ENCODE peak calls at places on chromosome 1, in six cellular contexts. L, C, Y, R, G and K are unnamed samples. For H3K9me3, the result is how much of the 10 kb centered on the place peaks cover.

GRCh38 chr1:155078496-155079209 is at the start of gene EFNA3:
- DNase-seq in L (peak), C (peak), Y (peak), R (peak), G (peak), K (peak)

GRCh38 chr1:26434161-26434752 is 2.1 kb downstream of the DHDDS start:
- DNase-seq in L (no peak), C (no peak), Y (no peak), R (no peak), G (no peak), K (no peak)

GRCh38 chr1:47508900-47509488 is 71.2 kb downstream of the FOXD2 start:
- DNase-seq in L (no peak), C (no peak), Y (no peak), R (no peak), G (no peak), K (peak)

GRCh38 chr1:203556047-203556851 is 62.3 kb downstream of the OPTC start:
- DNase-seq in L (peak), C (peak), Y (peak), R (no peak), G (no peak), K (no peak)

GRCh38 chr1:180503274-180503862 is 991 bp upstream of the ACBD6 start:
- DNase-seq in L (no peak), C (no peak), Y (no peak), R (no peak), G (no peak), K (no peak)

GRCh38 chr1:119859647-119860046 is 36.7 kb downstream of the ADAM30 start:
- DNase-seq in L (no peak), C (no peak), Y (peak), R (no peak), G (no peak), K (no peak)

GRCh38 chr1:202661136-202661845 is 49.0 kb downstream of the SYT2 start:
- DNase-seq in L (no peak), C (no peak), Y (no peak), R (no peak), G (no peak), K (no peak)

GRCh38 chr1:86068126-86068805 is 88.3 kb downstream of the COL24A1 start:
- DNase-seq in L (no peak), C (no peak), Y (peak), R (no peak), G (no peak), K (no peak)

GRCh38 chr1:3521426-3521825 is 67.0 kb downstream of the ARHGEF16 start:
- DNase-seq in L (no peak), C (no peak), Y (no peak), R (no peak), G (no peak), K (no peak)

GRCh38 chr1:98870959-98871903 is 133.4 kb downstream of the PLPPR5 start:
- DNase-seq in L (no peak), C (no peak), Y (no peak), R (no peak), G (peak), K (peak)

GRCh38 chr1:243756529-243756928 is 93.5 kb downstream of the AKT3 start:
- DNase-seq in L (no peak), C (no peak), Y (no peak), R (no peak), G (no peak), K (no peak)

GRCh38 chr1:42319871-42320484 is 15.1 kb downstream of the FOXJ3 start:
- DNase-seq in L (no peak), C (no peak), Y (no peak), R (no peak), G (peak), K (no peak)

GRCh38 chr1:52748119-52748518 is 21.9 kb downstream of the ZYG11B start:
- DNase-seq in L (no peak), C (no peak), Y (no peak), R (no peak), G (no peak), K (no peak)

GRCh38 chr1:166852918-166853317 is 13.6 kb downstream of the POGK start:
- DNase-seq in L (no peak), C (no peak), Y (no peak), R (no peak), G (no peak), K (no peak)

GRCh38 chr1:15252547-15252835 is 5.5 kb downstream of the FHAD1 start:
- DNase-seq in L (no peak), C (no peak), Y (no peak), R (no peak), G (no peak), K (no peak)

GRCh38 chr1:70295737-70296136 is 58.8 kb downstream of the ANKRD13C start:
- DNase-seq in L (no peak), C (no peak), Y (no peak), R (no peak), G (no peak), K (no peak)

GRCh38 chr1:115545096-115545720 is 96.6 kb upstream of the VANGL1 start:
- DNase-seq in L (no peak), C (no peak), Y (no peak), R (no peak), G (no peak), K (no peak)

GRCh38 chr1:14804626-14805025 is 206.1 kb downstream of the KAZN start:
- DNase-seq in L (no peak), C (no peak), Y (no peak), R (no peak), G (no peak), K (no peak)

GRCh38 chr1:7576946-7577657 is 194.0 kb upstream of the VAMP3 start:
- DNase-seq in L (no peak), C (no peak), Y (peak), R (no peak), G (no peak), K (no peak)

GRCh38 chr1:226063362-226064167 is 1.0 kb downstream of the H3-3A start:
- DNase-seq in L (peak), C (peak), Y (peak), R (peak), G (peak), K (peak)

GRCh38 chr1:9291914-9292360 is 757 bp upstream of the SPSB1 start:
- DNase-seq in L (peak), C (peak), Y (peak), R (peak), G (no peak), K (peak)

GRCh38 chr1:9289724-9290493 is 2.8 kb upstream of the SPSB1 start:
- DNase-seq in L (no peak), C (no peak), Y (peak), R (peak), G (no peak), K (no peak)

GRCh38 chr1:9286556-9286955 is 6.1 kb upstream of the SPSB1 start:
- DNase-seq in L (no peak), C (no peak), Y (no peak), R (no peak), G (no peak), K (no peak)

GRCh38 chr1:9292361-9293240 is at the start of gene SPSB1:
- DNase-seq in L (peak), C (peak), Y (peak), R (peak), G (peak), K (peak)

GRCh38 chr1:9289090-9289534 is 3.6 kb upstream of the SPSB1 start:
- DNase-seq in L (peak), C (peak), Y (peak), R (peak), G (peak), K (peak)
- H3K9me3 ChIP-seq in L (under half), C (under half), Y (under half), R (under half), G (under half), K (under half)

GRCh38 chr1:185450917-185451316 is 133.9 kb upstream of the IVNS1ABP start:
- DNase-seq in L (no peak), C (no peak), Y (no peak), R (no peak), G (no peak), K (no peak)
- TF ChIP-seq CTCF in L (no peak), C (no peak), Y (no peak), R (no peak), G (no peak), K (no peak)

DNA sequence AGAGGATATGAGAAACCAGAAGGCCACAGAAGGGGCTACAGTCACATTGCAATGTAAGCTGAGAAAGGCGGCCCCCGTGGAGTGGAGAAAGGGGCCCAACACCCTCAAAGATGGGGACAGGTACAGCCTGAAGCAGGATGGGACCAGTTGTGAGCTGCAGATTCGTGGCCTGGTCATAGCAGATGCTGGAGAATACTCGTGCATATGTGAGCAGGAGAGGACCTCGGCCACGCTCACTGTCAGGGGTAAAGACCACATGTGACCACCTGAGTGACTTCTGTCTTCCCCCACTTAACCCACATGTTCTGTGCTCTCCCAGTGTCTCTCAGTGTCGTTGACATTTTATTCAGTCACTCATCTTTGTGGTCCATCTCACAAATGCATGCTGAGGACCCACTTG is 92.1 kb downstream of the OBSCN start:
- DNase-seq in L (no peak), C (no peak), Y (no peak), R (no peak), G (no peak), K (no peak)
- H3K9me3 ChIP-seq in L (under half), C (under half), Y (under half), R (under half), G (under half), K (under half)

GRCh38 chr1:31552489-31552888 is 23.8 kb upstream of the TINAGL1 start:
- DNase-seq in L (no peak), C (no peak), Y (no peak), R (no peak), G (no peak), K (no peak)

GRCh38 chr1:31549807-31550620 is 26.3 kb upstream of the TINAGL1 start:
- DNase-seq in L (no peak), C (no peak), Y (no peak), R (no peak), G (no peak), K (no peak)

GRCh38 chr1:31548899-31549806 is 27.2 kb upstream of the TINAGL1 start:
- DNase-seq in L (peak), C (peak), Y (peak), R (peak), G (peak), K (peak)

GRCh38 chr1:31548518-31548898 is 27.8 kb upstream of the TINAGL1 start:
- DNase-seq in L (no peak), C (no peak), Y (peak), R (no peak), G (no peak), K (no peak)

GRCh38 chr1:31551206-31551605 is 25.1 kb upstream of the TINAGL1 start:
- DNase-seq in L (no peak), C (no peak), Y (no peak), R (no peak), G (no peak), K (no peak)
- TF ChIP-seq CTCF in L (no peak), C (no peak), Y (no peak), R (no peak), G (no peak), K (no peak)

DNA sequence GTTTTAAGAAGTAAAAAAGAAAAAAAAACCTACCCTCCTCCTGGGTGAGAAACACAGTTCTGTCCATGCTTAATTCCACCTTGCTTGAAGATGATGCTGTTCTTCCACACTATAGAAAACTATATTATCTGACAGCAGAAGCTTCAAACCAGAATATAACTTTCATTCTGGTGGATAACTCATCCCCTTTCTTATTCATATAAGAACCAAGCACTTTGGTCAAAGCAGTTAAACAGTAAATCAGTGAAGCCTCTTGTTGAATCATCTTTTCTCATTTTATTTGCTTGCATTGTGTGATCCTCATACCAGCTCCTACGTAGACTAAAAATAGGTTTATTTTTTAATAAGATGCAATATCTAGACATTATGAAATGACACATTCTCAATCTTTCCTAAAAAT is 36.7 kb upstream of the PRDX6 start:
- DNase-seq in L (no peak), C (no peak), Y (no peak), R (no peak), G (no peak), K (no peak)
- H3K9me3 ChIP-seq in L (under half), C (under half), Y (under half), R (under half), G (under half), K (under half)

DNA sequence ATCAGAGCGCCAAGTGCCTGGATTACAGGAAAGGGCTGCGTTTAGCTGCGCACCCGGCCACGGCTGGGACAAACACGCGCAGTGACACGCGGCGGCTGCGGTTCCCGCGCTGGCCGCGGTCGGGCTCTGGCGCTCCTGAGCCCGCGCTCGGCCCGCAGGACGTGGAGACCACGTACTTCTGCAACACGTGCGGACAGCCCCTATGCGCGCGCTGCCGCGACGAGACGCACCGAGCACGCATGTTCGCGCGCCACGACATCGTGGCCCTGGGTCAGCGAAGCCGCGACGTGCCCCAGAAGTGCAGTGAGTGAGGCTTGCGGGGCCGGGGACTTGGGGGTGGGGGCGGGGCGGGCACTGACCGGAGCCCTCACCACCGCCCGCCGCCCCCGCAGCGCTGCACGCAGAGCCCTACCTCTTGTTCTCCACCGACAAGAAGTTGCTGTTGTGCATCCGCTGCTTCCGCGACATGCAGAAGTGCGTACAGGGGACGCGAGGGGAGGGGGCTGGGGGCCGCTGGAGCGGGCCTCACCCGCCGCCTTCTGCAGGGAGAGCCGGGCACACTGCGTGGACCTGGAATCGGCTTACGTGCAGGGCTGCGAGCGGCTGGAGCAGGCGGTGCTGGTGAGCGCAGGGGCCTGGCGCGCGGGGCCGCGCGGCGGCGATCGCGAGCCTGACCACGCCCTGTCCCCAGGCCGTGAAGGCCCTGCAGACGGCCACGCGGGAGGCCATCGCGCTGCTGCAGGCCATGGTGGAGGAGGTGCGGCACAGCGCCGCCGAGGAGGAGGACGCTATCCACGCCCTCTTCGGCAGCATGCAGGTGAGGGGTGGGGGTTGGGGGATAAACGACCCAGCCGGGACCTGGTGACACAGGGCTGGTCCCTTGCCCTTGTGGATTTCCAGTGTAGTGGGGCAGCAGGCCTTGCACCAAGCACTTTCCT is 3.1 kb downstream of the RNF207 start:
- DNase-seq in L (no peak), C (no peak), Y (peak), R (peak), G (no peak), K (peak)
- TF ChIP-seq CTCF in L (peak), C (peak), Y (peak), R (peak), G (no peak), K (peak)

GRCh38 chr1:248783367-248783766 is 27.8 kb upstream of the LYPD8 start:
- DNase-seq in L (no peak), C (no peak), Y (no peak), R (no peak), G (no peak), K (no peak)
- H3K9me3 ChIP-seq in L (under half), C (under half), Y (under half), R (under half), G (under half), K (under half)